ENCODE peak calls at places on chromosomes 3 and 15, in four cellular contexts. B, G, U and W are unnamed samples.

GRCh38 chr3:194777729-194778128 is 92.0 kb downstream of the FAM43A start:
- DNase-seq in B (no peak), G (no peak), U (no peak), W (no peak)

GRCh38 chr15:52112203-52112750 is 298 bp downstream of the BCL2L10 start:
- DNase-seq in B (no peak), G (peak; percentile 48), U (no peak), W (no peak)

GRCh38 chr3:143581972-143582722 is 266.1 kb downstream of the SLC9A9 start:
- DNase-seq in B (no peak), G (no peak), U (no peak), W (no peak)

GRCh38 chr3:75001330-75001729 is 386.9 kb upstream of the CNTN3 start:
- DNase-seq in B (peak; percentile 4), G (no peak), U (no peak), W (no peak)

GRCh38 chr15:81292516-81293001 is 31.4 kb downstream of the STARD5 start:
- DNase-seq in B (no peak), G (no peak), U (no peak), W (peak; percentile 74)

GRCh38 chr15:50186752-50187151 is 4.8 kb downstream of the SLC27A2 start:
- DNase-seq in B (no peak), G (no peak), U (no peak), W (no peak)

GRCh38 chr15:41866263-41866703 is 27.6 kb downstream of the SPTBN5 start:
- DNase-seq in B (no peak), G (no peak), U (peak; percentile 35), W (no peak)

GRCh38 chr15:59632714-59633113 is 21.1 kb downstream of the GCNT3 start:
- DNase-seq in B (no peak), G (no peak), U (peak; percentile 27), W (no peak)

GRCh38 chr3:193869221-193870201 is 266.4 kb upstream of the HES1 start:
- DNase-seq in B (peak; percentile 91), G (peak; percentile 69), U (peak; percentile 40), W (no peak)

GRCh38 chr3:37905987-37906674 is 44.5 kb downstream of the CTDSPL start:
- DNase-seq in B (peak; percentile 65), G (peak; percentile 87), U (no peak), W (no peak)

GRCh38 chr3:177929310-177929709 is 606.9 kb upstream of the KCNMB2 start:
- DNase-seq in B (peak; percentile 37), G (no peak), U (no peak), W (no peak)

GRCh38 chr15:34241376-34242350 is 16.8 kb downstream of the EMC4 start:
- DNase-seq in B (peak; percentile 51), G (peak; percentile 67), U (peak; percentile 41), W (no peak)

GRCh38 chr3:186909078-186909853 is 21.1 kb upstream of the ST6GAL1 start:
- DNase-seq in B (no peak), G (no peak), U (peak; percentile 52), W (no peak)

GRCh38 chr15:69997701-69998273 is 99.9 kb downstream of the TLE3 start:
- DNase-seq in B (peak; percentile 4), G (no peak), U (no peak), W (no peak)

GRCh38 chr15:51229907-51230328 is 108.5 kb downstream of the CYP19A1 start:
- DNase-seq in B (peak; percentile 27), G (peak; percentile 37), U (peak; percentile 18), W (no peak)

GRCh38 chr15:52370010-52370409 is 74.4 kb upstream of the MYO5C start:
- DNase-seq in B (peak; percentile 39), G (no peak), U (no peak), W (no peak)

GRCh38 chr3:152185941-152186630 is 82.6 kb upstream of the MBNL1 start:
- DNase-seq in B (no peak), G (no peak), U (no peak), W (no peak)

GRCh38 chr3:77038468-77038927 is 1.4 kb upstream of the ROBO2 start:
- DNase-seq in B (peak; percentile 85), G (peak; percentile 67), U (peak; percentile 52), W (no peak)

GRCh38 chr3:1855836-1856235 is 242.8 kb upstream of the CNTN4 start:
- DNase-seq in B (no peak), G (no peak), U (no peak), W (no peak)

GRCh38 chr3:187624588-187624987 is 45.6 kb downstream of the SST start:
- DNase-seq in B (no peak), G (no peak), U (no peak), W (no peak)

GRCh38 chr3:25547928-25548327 is 116.8 kb downstream of the TOP2B start:
- DNase-seq in B (no peak), G (no peak), U (no peak), W (no peak)

GRCh38 chr3:39148116-39149058 is 5.0 kb downstream of the CSRNP1 start:
- DNase-seq in B (peak; percentile 75), G (peak; percentile 91), U (peak; percentile 42), W (no peak)

GRCh38 chr3:39147374-39147709 is 6.0 kb downstream of the CSRNP1 start:
- DNase-seq in B (no peak), G (no peak), U (no peak), W (no peak)

GRCh38 chr3:39149059-39149455 is 4.3 kb downstream of the CSRNP1 start:
- DNase-seq in B (no peak), G (no peak), U (no peak), W (no peak)

GRCh38 chr3:39146611-39147373 is 6.6 kb downstream of the CSRNP1 start:
- DNase-seq in B (peak; percentile 98), G (peak; percentile 95), U (peak; percentile 56), W (no peak)

DNA sequence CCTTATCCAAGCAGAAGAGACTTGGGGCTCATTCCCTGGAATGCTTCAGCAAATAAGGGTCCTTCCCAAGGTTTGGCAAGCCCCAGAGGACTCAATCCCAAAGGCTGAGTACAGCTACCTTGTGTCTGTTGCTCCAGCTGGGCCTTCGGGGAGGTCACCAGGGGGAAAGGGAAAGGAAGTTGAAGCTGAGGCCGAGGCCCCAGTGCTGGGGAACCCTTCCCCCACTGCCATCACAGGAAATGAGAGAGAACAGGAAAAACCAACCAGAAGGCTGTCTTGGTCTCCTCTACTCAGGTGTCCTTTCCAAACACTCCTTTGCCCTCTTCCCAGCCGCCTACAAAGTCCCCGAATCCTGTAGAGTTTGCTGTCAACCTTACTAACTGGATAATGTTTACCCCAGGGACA is 5.7 kb downstream of the CSRNP1 start:
- DNase-seq in B (peak; percentile 55), G (peak; percentile 84), U (no peak), W (no peak)
- TF ChIP-seq FOS in B (no peak), G (peak; percentile 45), U (no peak), W (no peak)

DNA sequence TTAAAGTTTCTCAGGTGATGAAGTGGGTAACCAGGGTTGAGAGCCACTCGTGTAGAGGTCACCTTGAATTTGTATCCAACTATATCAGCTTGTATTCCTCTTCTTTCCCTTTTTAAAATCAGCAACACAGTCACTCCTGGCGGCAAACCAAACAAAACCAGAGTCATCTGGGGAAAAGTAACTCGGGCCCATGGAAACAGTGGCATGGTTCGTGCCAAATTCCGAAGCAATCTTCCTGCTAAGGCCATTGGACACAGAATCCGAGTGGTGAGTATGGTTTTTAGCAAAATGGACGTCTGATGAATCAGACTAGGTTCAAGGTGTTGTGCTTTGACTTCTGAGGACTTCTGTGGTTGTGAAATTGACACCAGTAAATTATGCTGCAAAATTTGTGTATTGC is 3.9 kb downstream of the RPL35A start:
- DNase-seq in B (peak; percentile 25), G (peak; percentile 59), U (no peak), W (no peak)
- TF ChIP-seq POLR2A in B (no peak), G (no peak), U (no peak), W (no peak)

GRCh38 chr3:133896002-133896761 is 500 bp upstream of the RAB6B start:
- DNase-seq in B (no peak), G (no peak), U (no peak), W (no peak)
- TF ChIP-seq FOS in B (no peak), G (no peak), U (no peak), W (no peak)

DNA sequence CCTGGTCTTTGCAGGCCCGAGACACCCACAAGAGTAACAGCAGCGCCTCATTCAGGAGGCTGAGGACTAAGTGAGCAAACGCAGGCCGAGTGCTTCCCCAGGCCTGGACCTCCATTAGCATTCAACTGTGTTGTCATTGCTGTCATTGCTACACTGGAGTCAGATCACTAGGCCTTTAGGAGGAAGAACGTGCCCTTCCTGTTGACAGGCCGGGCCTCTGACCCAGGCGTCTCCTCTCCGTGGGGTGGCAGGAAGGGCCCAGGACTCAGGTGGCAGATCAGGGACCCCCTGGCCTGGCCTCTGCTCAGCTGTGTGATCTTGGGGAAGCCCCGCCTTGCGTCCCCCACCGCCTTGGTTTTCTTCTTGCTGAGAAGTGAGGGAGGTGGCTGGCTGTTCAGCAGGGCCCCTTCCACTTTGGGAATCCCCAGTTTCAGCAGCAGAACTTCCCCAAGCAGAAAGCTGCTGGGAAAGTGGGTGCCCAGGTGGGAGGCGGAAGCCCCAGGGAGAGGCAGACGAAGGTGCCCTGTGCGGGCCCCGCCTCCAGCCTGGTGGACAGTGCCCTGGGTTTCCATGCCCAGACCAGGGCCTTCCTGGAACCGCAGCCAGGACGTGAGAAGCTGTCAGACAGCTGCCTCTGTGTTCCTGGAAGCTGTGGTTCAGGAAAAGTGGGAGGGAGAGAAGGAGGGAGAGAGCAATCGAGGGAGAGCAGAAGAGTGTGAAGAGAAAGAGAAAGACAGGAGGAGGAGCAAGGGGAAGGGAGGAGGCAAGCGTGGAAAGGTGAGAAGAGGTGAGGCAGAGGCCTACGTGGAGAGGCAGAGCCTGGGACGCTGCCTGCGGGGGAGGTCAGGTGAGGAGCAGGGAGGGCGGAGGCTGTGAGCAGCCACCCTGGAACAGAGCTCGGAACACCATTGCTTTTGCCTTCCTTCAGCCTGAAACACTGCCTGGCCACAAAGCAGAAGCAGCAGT is 18.9 kb downstream of the ZDHHC19 start:
- DNase-seq in B (no peak), G (no peak), U (no peak), W (peak; percentile 74)
- TF ChIP-seq POLR2A in B (no peak), G (no peak), U (no peak), W (peak; percentile 62)

DNA sequence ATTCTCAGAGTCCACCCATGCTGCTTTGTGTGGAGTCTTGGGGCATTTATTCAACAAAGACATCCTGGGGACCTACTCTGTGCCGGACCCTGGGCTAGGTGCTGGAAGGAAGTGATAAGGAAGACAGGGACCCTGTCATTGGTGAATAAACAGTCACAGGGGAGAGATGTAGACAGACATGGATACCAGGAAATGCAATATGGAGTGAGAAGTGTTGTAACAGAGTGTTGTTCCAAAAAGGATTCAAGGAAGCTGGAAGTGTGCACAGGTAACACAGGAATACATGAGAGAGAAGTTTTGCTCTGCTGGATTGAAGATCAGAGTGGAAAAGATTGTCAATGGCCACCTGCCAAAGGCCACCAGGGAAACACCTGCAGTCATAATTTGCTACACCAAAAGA is 89.0 kb downstream of the PDCD6IP start:
- DNase-seq in B (no peak), G (no peak), U (no peak), W (no peak)
- TF ChIP-seq FOS in B (no peak), G (no peak), U (no peak), W (no peak)

DNA sequence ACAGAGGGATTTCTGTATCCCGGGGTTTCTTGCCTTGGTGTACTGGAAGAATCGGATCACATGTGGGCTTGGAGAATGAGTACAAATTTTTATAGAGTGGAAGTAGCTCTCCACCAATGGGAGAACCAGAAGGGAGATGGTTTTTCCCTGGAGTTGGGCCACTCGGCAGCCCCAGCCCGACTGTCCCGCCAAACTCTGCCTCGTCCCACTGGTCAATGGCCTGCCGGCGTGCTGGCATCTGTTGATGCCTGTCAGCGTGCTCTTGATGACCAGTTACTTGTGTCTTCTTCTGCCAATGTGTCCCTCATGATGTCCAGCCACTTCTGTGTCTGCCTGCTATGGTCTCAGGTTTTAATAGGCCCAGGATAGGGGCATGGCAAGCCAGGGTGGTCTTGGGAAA is 100.5 kb downstream of the CFAP44 start:
- DNase-seq in B (no peak), G (no peak), U (no peak), W (no peak)
- TF ChIP-seq POLR2A in B (no peak), G (no peak), U (no peak), W (no peak)